ENCODE peak calls at places on chromosomes 7 and 10, in five cellular contexts. Q is H9, T is mesenchymal stem cell, R is neuronal stem cell, G is H1. F is an unnamed sample.

GRCh38 chr10:110141185-110141584 is 66.2 kb upstream of the MXI1 start:
- DNase-seq in G (no peak), R (no peak), Q (no peak), T (peak), F (no peak)

GRCh38 chr10:46545861-46546590 is 10.4 kb downstream of the GPRIN2 start:
- DNase-seq in G (no peak), R (no peak), Q (peak), T (no peak), F (no peak)

GRCh38 chr7:87875151-87876039 is 765 bp downstream of the SLC25A40 start:
- DNase-seq in T (peak), G (no peak), Q (no peak), R (no peak), F (no peak)

GRCh38 chr7:40316176-40316575 is 181.4 kb downstream of the SUGCT start:
- DNase-seq in R (no peak), Q (no peak), G (no peak), T (no peak), F (no peak)

GRCh38 chr10:34565934-34566333 is 249.2 kb downstream of the PARD3 start:
- DNase-seq in R (no peak), T (no peak), Q (no peak), G (no peak), F (no peak)

GRCh38 chr7:155208681-155209477 is 88.8 kb upstream of the INSIG1 start:
- DNase-seq in G (no peak), T (peak), Q (no peak), R (no peak), F (peak)

GRCh38 chr10:3955954-3956617 is 171.1 kb upstream of the KLF6 start:
- DNase-seq in R (no peak), G (no peak), T (no peak), Q (peak), F (peak)

GRCh38 chr10:51910189-51910588 is 210.8 kb upstream of the CSTF2T start:
- DNase-seq in R (no peak), T (no peak), G (peak), Q (peak), F (no peak)

GRCh38 chr10:117461766-117462423 is 80.7 kb upstream of the EMX2 start:
- DNase-seq in Q (no peak), T (peak), R (no peak), G (no peak), F (peak)

GRCh38 chr7:40356312-40356711 is 221.5 kb downstream of the SUGCT start:
- DNase-seq in R (no peak), T (no peak), Q (no peak), G (no peak), F (no peak)

GRCh38 chr7:120843121-120843520 is 14.8 kb downstream of the TSPAN12 start:
- DNase-seq in G (no peak), T (no peak), Q (no peak), R (no peak), F (no peak)

GRCh38 chr7:136868496-136869005 is at the start of gene CHRM2:
- DNase-seq in G (no peak), R (peak), T (peak), Q (peak), F (no peak)

GRCh38 chr10:33352154-33352553 is 17.7 kb upstream of the NRP1 start:
- DNase-seq in T (peak), Q (no peak), R (no peak), G (no peak), F (no peak)

GRCh38 chr7:38245409-38245982 is 27.9 kb downstream of the TARP start:
- DNase-seq in Q (no peak), R (no peak), G (no peak), T (no peak), F (no peak)
- H2BK12ac ChIP-seq in Q (no peak), R (no peak), G (no peak), T (no peak), F (no peak)

GRCh38 chr10:69703256-69703655 is 73.2 kb downstream of the FAM241B start:
- DNase-seq in T (no peak), R (no peak), G (no peak), Q (no peak), F (no peak)
- H2BK120ac ChIP-seq in T (peak), R (no peak), G (no peak), Q (no peak), F (no peak)

GRCh38 chr10:70847666-70848360 is 32.1 kb downstream of the SGPL1 start:
- DNase-seq in R (no peak), Q (no peak), T (peak), G (no peak), F (no peak)
- H2BK12ac ChIP-seq in R (no peak), Q (no peak), T (no peak), G (no peak), F (peak)

GRCh38 chr7:124785994-124786393 is 20.4 kb upstream of the GPR37 start:
- DNase-seq in T (no peak), R (no peak), Q (no peak), G (no peak), F (no peak)

GRCh38 chr7:124783271-124783670 is 17.7 kb upstream of the GPR37 start:
- DNase-seq in R (no peak), G (no peak), Q (no peak), T (no peak), F (no peak)

GRCh38 chr7:124782335-124782734 is 16.7 kb upstream of the GPR37 start:
- DNase-seq in Q (no peak), R (no peak), G (no peak), T (no peak), F (no peak)

GRCh38 chr7:124781907-124782306 is 16.3 kb upstream of the GPR37 start:
- DNase-seq in R (no peak), T (peak), Q (no peak), G (no peak), F (no peak)

GRCh38 chr7:124784879-124785818 is 19.6 kb upstream of the GPR37 start:
- DNase-seq in R (peak), T (peak), Q (peak), G (peak), F (peak)
- H2BK120ac ChIP-seq in R (no peak), T (no peak), Q (no peak), G (no peak), F (no peak)

F was measured in trophoblast cell.